ENCODE peak calls at places on chromosomes 6 and 20, in nine cellular contexts. K is substantia nigra; P is NCI-H1417; R is stimulated activated naive CD8-positive, alpha-beta T cell treated with anti-CD3 and anti-CD28 coated beads, Interleukin-15, Interleukin-2, amounts not matched to agents 100 U/mL and 50 U/mL, for 24 hours; V is renal cortical epithelial cell; O is NCI-H2029; Y is T-cell; J is RWPE1; X is ascending aorta. W is an unnamed sample.

GRCh38 chr6:2378891-2379652 is 133.7 kb upstream of the GMDS start:
- DNase-seq in K (no peak), J (peak), O (no peak), Y (no peak), R (no peak), X (no peak), P (no peak), V (peak), W (peak)

GRCh38 chr6:31396422-31397152 is 6.8 kb upstream of the MICA start:
- DNase-seq in X (peak), K (peak), J (peak), V (peak), O (peak), R (peak), P (peak), Y (peak), W (no peak)

GRCh38 chr6:35092362-35093117 is 48.6 kb downstream of the TCP11 start:
- DNase-seq in X (peak), K (no peak), V (peak), O (no peak), P (no peak), Y (no peak), J (peak), R (no peak), W (no peak)

GRCh38 chr6:54879188-54879985 is 32.8 kb downstream of the FAM83B start:
- DNase-seq in Y (no peak), O (no peak), V (no peak), P (no peak), X (no peak), R (no peak), J (peak), K (no peak), W (no peak)

GRCh38 chr6:30885999-30886896 is 1.9 kb downstream of the DDR1 start:
- DNase-seq in K (peak), R (no peak), X (peak), P (peak), V (peak), Y (no peak), J (peak), O (peak), W (no peak)

GRCh38 chr6:159378361-159378760 is 209.2 kb downstream of the FNDC1 start:
- DNase-seq in X (no peak), O (no peak), P (no peak), R (no peak), V (no peak), K (no peak), J (no peak), Y (no peak), W (no peak)

GRCh38 chr20:513429-513828 is 30.2 kb downstream of the CSNK2A1 start:
- DNase-seq in J (no peak), R (no peak), K (no peak), P (no peak), X (no peak), O (no peak), Y (no peak), V (no peak), W (no peak)

GRCh38 chr6:99330159-99330558 is 19.3 kb downstream of the FAXC start:
- DNase-seq in X (no peak), R (peak), O (peak), J (peak), Y (peak), P (peak), V (peak), K (no peak), W (no peak)

GRCh38 chr20:37270586-37271420 is 9.2 kb upstream of the GHRH start:
- DNase-seq in X (no peak), Y (no peak), V (no peak), R (no peak), J (no peak), P (no peak), O (no peak), K (no peak), W (no peak)